ENCODE peak calls at places on chromosomes 1 and 21, in six cellular contexts. O is progenitor cell of endocrine pancreas, E is natural killer cell, K is cardiac fibroblast, P is IMR-90, H is endothelial cell. R is an unnamed sample.

GRCh38 chr1:155127105-155127671 is 488 bp upstream of the EFNA1 start:
- DNase-seq in P (peak), K (peak), E (no peak), H (peak), O (peak), R (peak)

GRCh38 chr1:54309631-54310366 is 96.4 kb downstream of the SSBP3 start:
- DNase-seq in K (no peak), E (no peak), H (no peak), O (no peak), P (no peak), R (no peak)

GRCh38 chr1:12063141-12064072 is at the start of gene TNFRSF8:
- DNase-seq in P (peak), E (no peak), H (no peak), K (peak), O (no peak), R (no peak)

GRCh38 chr1:27342391-27342777 is 562 bp downstream of the SYTL1 start:
- DNase-seq in O (no peak), P (no peak), H (no peak), K (no peak), E (no peak), R (no peak)

GRCh38 chr1:182990413-182991144 is 32.6 kb upstream of the LAMC1 start:
- DNase-seq in E (no peak), P (peak), H (no peak), O (no peak), K (peak), R (no peak)

GRCh38 chr1:184531296-184531695 is 144.5 kb downstream of the C1orf21 start:
- DNase-seq in O (no peak), P (peak), H (no peak), E (no peak), K (no peak), R (no peak)

GRCh38 chr1:246155923-246156322 is 351.2 kb downstream of the SMYD3 start:
- DNase-seq in K (peak), H (no peak), O (no peak), E (no peak), P (peak), R (no peak)

GRCh38 chr1:110084226-110085078 is 14.0 kb upstream of the ALX3 start:
- DNase-seq in P (peak), H (no peak), O (no peak), K (peak), E (no peak), R (no peak)

GRCh38 chr1:55541296-55541695 is 326.1 kb upstream of the USP24 start:
- DNase-seq in P (no peak), E (no peak), H (no peak), O (no peak), K (no peak), R (no peak)

GRCh38 chr1:225886159-225887029 is 2.6 kb downstream of the LEFTY1 start:
- DNase-seq in E (no peak), K (no peak), O (no peak), P (peak), H (no peak), R (no peak)

GRCh38 chr21:21690068-21690665 is 692.0 kb downstream of the NCAM2 start:
- DNase-seq in O (no peak), E (no peak), H (no peak), P (no peak), K (no peak), R (no peak)

GRCh38 chr1:153428790-153429189 is 12.5 kb downstream of the S100A7A start:
- DNase-seq in P (no peak), H (no peak), E (no peak), K (no peak), O (no peak), R (no peak)

GRCh38 chr1:64861611-64862010 is 104.7 kb downstream of the JAK1 start:
- DNase-seq in O (no peak), E (peak), K (peak), P (peak), H (peak), R (no peak)

GRCh38 chr1:41358152-41358937 is 2.9 kb upstream of the FOXO6 start:
- DNase-seq in K (no peak), H (no peak), P (no peak), O (no peak), E (peak), R (no peak)

GRCh38 chr1:29454616-29455380 is 218.5 kb downstream of the PTPRU start:
- DNase-seq in H (no peak), O (no peak), K (no peak), E (no peak), P (no peak), R (no peak)

GRCh38 chr21:31397515-31397926 is 53.5 kb upstream of the TIAM1 start:
- DNase-seq in O (no peak), P (no peak), H (no peak), K (no peak), E (no peak), R (no peak)

GRCh38 chr1:29240400-29240837 is 4.1 kb downstream of the PTPRU start:
- DNase-seq in P (no peak), K (no peak), E (no peak), H (peak), O (no peak), R (no peak)

GRCh38 chr1:43991476-43992231 is at the start of gene CCDC24:
- DNase-seq in K (peak), P (peak), H (peak), E (peak), O (peak), R (peak)
- TF ChIP-seq CTCF in K (no peak), P (no peak), H (no peak), E (no peak), O (no peak), R (no peak)

GRCh38 chr1:2087766-2088165 is 37.6 kb downstream of the PRKCZ start:
- DNase-seq in O (no peak), E (no peak), P (no peak), H (no peak), K (no peak), R (no peak)

GRCh38 chr1:2084306-2084705 is 34.1 kb downstream of the PRKCZ start:
- DNase-seq in P (no peak), O (no peak), K (no peak), H (no peak), E (no peak), R (no peak)

GRCh38 chr1:2083666-2084065 is 33.5 kb downstream of the PRKCZ start:
- DNase-seq in O (no peak), E (no peak), P (no peak), K (no peak), H (no peak), R (no peak)

GRCh38 chr1:2086446-2087082 is 36.4 kb downstream of the PRKCZ start:
- DNase-seq in P (no peak), H (no peak), K (no peak), O (no peak), E (no peak), R (no peak)

DNA sequence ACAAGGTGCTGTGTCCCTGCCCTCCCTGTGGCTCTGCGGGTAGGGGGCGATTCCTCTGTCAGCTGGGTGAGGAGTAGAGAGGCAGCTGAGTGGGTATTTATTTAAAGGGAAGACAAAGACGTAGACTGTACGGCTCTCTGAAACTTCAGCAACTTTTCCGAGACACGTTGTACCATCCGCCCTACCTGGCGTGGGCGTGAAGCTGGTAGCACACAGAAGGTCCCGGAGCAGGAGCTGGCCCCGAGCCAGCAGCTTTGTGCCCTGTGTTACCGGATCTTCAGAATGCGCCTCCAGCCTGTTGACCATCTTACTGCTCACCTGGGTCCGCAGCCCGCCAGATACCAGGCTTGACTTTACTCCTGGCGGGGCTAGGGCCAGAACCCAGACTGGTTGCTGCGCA is 34.9 kb downstream of the PRKCZ start:
- DNase-seq in H (no peak), K (no peak), O (no peak), E (no peak), P (no peak), R (no peak)
- TF ChIP-seq CTCF in H (no peak), K (no peak), O (no peak), E (no peak), P (no peak), R (no peak)

DNA sequence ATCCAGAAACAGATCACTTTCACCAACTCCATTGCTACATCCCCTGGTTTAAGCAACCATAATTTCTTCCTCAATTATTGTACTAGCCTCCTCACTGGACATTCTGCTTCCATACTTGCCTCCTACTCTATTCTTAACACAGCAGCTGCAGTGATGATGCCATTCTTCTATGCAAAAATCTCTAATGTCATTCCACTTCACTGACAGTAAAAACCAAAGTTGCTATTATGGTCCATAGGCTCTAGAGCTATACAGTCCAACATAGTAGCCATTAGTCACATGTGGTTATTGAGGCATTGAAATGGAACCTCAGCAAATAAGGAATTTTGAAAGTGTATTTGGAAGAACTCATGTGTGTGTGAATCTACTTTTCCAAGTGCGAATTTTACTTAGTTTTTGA is 110.7 kb upstream of the KIAA0040 start:
- DNase-seq in O (no peak), K (no peak), E (no peak), P (no peak), H (no peak), R (no peak)
- TF ChIP-seq CTCF in O (no peak), K (no peak), E (no peak), P (no peak), H (no peak), R (no peak)

GRCh38 chr1:233843523-233844204 is 60.8 kb upstream of the SLC35F3 start:
- DNase-seq in P (no peak), O (no peak), H (no peak), K (no peak), E (no peak), R (no peak)

GRCh38 chr1:233844697-233845096 is 59.8 kb upstream of the SLC35F3 start:
- DNase-seq in H (peak), K (no peak), P (no peak), E (no peak), O (no peak), R (no peak)

DNA sequence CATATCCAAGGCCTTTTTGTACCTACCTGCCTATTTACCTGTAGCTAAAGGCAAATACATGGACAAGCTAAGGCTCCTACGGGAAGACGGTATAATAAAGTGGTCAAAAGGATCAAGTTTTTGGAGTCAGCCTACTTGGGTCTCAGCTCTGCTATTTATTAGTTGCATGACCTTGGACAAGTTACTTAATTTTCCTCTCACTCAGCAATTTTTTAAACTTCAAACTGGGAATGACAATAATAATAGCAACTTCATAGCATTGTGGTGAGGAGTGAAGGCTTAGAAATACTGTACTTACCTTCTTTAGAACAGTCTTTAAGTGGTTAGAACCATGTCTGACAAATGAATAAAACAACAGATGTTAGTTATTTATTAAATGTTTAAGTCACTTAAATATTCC is 60.2 kb upstream of the SLC35F3 start:
- DNase-seq in K (no peak), H (no peak), E (no peak), P (no peak), O (no peak), R (no peak)
- TF ChIP-seq CTCF in K (no peak), H (no peak), E (no peak), P (no peak), O (no peak), R (no peak)

DNA sequence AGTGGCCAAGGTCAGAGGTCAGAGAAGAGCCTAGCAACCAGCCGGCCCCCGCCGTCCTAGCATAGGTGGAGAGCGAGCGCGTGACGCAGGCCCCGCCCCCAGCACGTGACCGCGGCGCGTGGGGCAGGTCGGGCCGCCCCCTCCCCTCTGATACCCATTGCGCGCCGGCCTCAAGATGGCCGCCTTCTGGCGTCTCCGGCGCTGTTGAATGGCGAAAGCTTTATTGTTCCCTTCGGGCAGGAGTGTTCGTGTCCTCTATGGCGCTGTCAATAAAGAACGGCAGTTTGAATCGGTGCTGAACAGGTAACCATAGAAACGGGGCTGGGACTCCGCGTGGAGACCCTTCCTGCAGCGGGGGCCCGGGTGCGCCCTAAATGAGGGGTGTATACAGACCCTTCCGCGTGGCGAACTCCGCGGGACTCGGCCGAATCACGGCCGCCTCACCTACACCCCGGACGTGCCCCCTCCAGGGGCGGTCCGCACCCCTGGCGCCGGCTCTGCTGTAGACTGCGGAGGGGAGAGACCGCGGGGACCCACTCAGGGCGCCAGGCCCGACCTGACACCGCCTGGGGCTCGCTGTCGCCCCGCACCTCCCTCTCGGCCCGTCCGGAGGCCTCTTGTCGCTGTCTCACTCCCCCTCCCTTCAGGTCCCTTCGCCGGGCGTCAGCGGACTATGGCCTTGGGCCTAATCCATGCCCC is at the start of gene ZBTB40:
- DNase-seq in H (peak), E (peak), P (peak), O (peak), K (peak), R (peak)
- TF ChIP-seq CTCF in H (no peak), E (no peak), P (no peak), O (no peak), K (no peak), R (no peak)

GRCh38 chr1:18611311-18611710 is 19.3 kb upstream of the PAX7 start:
- DNase-seq in P (no peak), E (no peak), K (no peak), O (no peak), H (no peak), R (no peak)

GRCh38 chr1:18606443-18607288 is 24.0 kb upstream of the PAX7 start:
- DNase-seq in H (no peak), E (no peak), K (no peak), O (no peak), P (no peak), R (no peak)

GRCh38 chr1:18612088-18612487 is 18.6 kb upstream of the PAX7 start:
- DNase-seq in O (no peak), H (no peak), K (no peak), P (no peak), E (no peak), R (no peak)

GRCh38 chr1:18607289-18607760 is 23.3 kb upstream of the PAX7 start:
- DNase-seq in E (no peak), H (no peak), K (no peak), O (no peak), P (no peak), R (no peak)

DNA sequence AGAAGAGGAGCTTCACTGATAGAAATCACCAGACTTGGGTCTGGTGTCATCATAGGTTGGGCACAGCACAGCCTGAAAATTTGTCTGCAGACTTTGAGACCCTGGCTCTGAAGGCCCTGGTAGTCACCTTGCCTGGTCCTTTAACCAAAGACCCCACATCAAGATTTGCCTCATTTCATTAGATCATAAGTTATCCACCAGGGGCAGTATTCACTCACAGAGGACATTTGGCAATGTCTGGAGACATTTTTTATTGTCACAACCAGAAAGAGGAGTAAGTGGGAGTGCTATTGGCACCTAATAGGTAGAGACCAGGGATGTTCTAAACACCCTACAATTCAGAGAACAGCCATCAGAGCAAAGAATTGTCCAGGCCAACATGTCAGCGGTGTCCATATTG is 22.1 kb upstream of the PAX7 start:
- DNase-seq in K (no peak), H (no peak), P (no peak), E (no peak), O (no peak), R (no peak)
- TF ChIP-seq CTCF in K (no peak), H (peak), P (no peak), E (no peak), O (no peak), R (peak)

GRCh38 chr1:45499415-45499769 is 481 bp downstream of the CCDC163 start:
- DNase-seq in K (no peak), H (peak), P (no peak), O (no peak), E (no peak), R (no peak)
- TF ChIP-seq CTCF in K (no peak), H (no peak), P (no peak), O (no peak), E (no peak), R (no peak)